ENCODE peak calls at places on chromosomes 4 and X, in ten cellular contexts. X is DND-41, U is astrocyte, Q is testis, K is ovary, S is lower lobe of right lung, R is tibial nerve, N is lung, M is pancreas, J is uterus. T is an unnamed sample.
A peak's percentile ranks its signal among the peaks of the same experiment; 100 is the strongest.

GRCh38 chrX:31353095-31353494 is 281.3 kb upstream of the FTHL17 start:
- DNase-seq in M (no peak), J (no peak), Q (no peak), N (no peak), R (no peak), K (no peak), X (no peak), S (no peak), U (peak; percentile 68), T (no peak)

GRCh38 chr4:141301216-141301615 is 80.5 kb downstream of the ZNF330 start:
- DNase-seq in N (no peak), U (no peak), R (no peak), K (no peak), M (no peak), J (no peak), X (no peak), S (no peak), Q (no peak), T (peak; percentile 21)

GRCh38 chr4:165879581-165879980 is 6.5 kb downstream of the TLL1 start:
- DNase-seq in S (no peak), K (no peak), N (no peak), J (no peak), Q (no peak), U (no peak), M (no peak), X (no peak), R (no peak), T (no peak)

GRCh38 chrX:123088331-123088730 is 95.7 kb upstream of the GRIA3 start:
- DNase-seq in Q (no peak), R (no peak), X (no peak), K (no peak), U (no peak), N (no peak), M (no peak), J (no peak), S (no peak), T (no peak)

GRCh38 chrX:119453202-119453601 is 15.0 kb upstream of the SLC25A5 start:
- DNase-seq in M (no peak), Q (no peak), X (no peak), J (no peak), R (no peak), U (no peak), S (no peak), K (no peak), N (no peak), T (no peak)

GRCh38 chr4:41256740-41257256 is at the start of gene UCHL1:
- DNase-seq in R (no peak), Q (peak; percentile 84), K (peak; percentile 76), M (no peak), U (peak; percentile 88), N (no peak), X (no peak), S (no peak), J (no peak), T (no peak)

GRCh38 chr4:69934150-69934549 is 3.3 kb downstream of the CSN1S1 start:
- DNase-seq in U (no peak), S (no peak), Q (no peak), R (no peak), X (no peak), M (no peak), K (no peak), J (no peak), N (no peak), T (no peak)

GRCh38 chr4:154911097-154911496 is 130.0 kb downstream of the RBM46 start:
- DNase-seq in S (no peak), X (no peak), K (no peak), M (no peak), J (no peak), U (no peak), Q (peak; percentile 29), R (no peak), N (no peak), T (no peak)

GRCh38 chrX:153649178-153649914 is 2.3 kb downstream of the DUSP9 start:
- DNase-seq in U (no peak), X (peak; percentile 42), R (no peak), S (peak; percentile 70), K (peak; percentile 31), N (peak; percentile 41), M (peak; percentile 10), Q (no peak), J (peak; percentile 9), T (peak; percentile 28)

GRCh38 chrX:150547511-150548115 is 20.8 kb upstream of the MTM1 start:
- DNase-seq in N (peak; percentile 67), R (peak; percentile 25), X (no peak), S (peak; percentile 82), J (peak; percentile 69), M (peak; percentile 56), Q (peak; percentile 85), U (peak; percentile 23), K (peak; percentile 86), T (peak; percentile 75)

GRCh38 chr4:184617611-184618196 is 31.5 kb downstream of the CASP3 start:
- DNase-seq in J (no peak), U (no peak), N (no peak), K (no peak), R (no peak), Q (no peak), X (no peak), S (no peak), M (no peak), T (peak; percentile 16)

GRCh38 chrX:56066016-56066415 is 166.1 kb upstream of the KLF8 start:
- DNase-seq in K (no peak), U (no peak), Q (no peak), X (no peak), N (no peak), M (no peak), R (no peak), J (no peak), S (no peak), T (no peak)

GRCh38 chr4:16079046-16079445 is 4.8 kb downstream of the PROM1 start:
- DNase-seq in S (no peak), K (no peak), X (no peak), U (peak; percentile 26), J (no peak), Q (no peak), N (no peak), M (no peak), R (no peak), T (no peak)

GRCh38 chr4:94947681-94948108 is 189.9 kb downstream of the BMPR1B start:
- DNase-seq in S (no peak), R (no peak), N (no peak), U (no peak), Q (no peak), M (no peak), J (no peak), X (no peak), K (no peak), T (no peak)
- TF ChIP-seq CTCF in S (no peak), R (no peak), N (no peak), U (no peak), Q (no peak), M (no peak), J (no peak), X (no peak), K (no peak), T (no peak)

GRCh38 chrX:10611441-10612090 is 8.8 kb downstream of the MID1 start:
- DNase-seq in S (no peak), R (no peak), J (no peak), X (no peak), M (no peak), Q (no peak), N (no peak), U (no peak), K (no peak), T (no peak)

GRCh38 chrX:10603612-10604011 is 16.8 kb downstream of the MID1 start:
- DNase-seq in K (no peak), J (no peak), R (no peak), U (no peak), X (no peak), Q (no peak), S (no peak), N (no peak), M (no peak), T (no peak)

GRCh38 chrX:10608099-10608498 is 12.3 kb downstream of the MID1 start:
- DNase-seq in X (no peak), S (no peak), J (no peak), R (no peak), U (peak; percentile 57), K (no peak), M (no peak), N (no peak), Q (no peak), T (no peak)

GRCh38 chrX:10602646-10603045 is 17.7 kb downstream of the MID1 start:
- DNase-seq in S (no peak), J (no peak), N (no peak), K (no peak), X (no peak), Q (no peak), U (no peak), M (no peak), R (no peak), T (no peak)

DNA sequence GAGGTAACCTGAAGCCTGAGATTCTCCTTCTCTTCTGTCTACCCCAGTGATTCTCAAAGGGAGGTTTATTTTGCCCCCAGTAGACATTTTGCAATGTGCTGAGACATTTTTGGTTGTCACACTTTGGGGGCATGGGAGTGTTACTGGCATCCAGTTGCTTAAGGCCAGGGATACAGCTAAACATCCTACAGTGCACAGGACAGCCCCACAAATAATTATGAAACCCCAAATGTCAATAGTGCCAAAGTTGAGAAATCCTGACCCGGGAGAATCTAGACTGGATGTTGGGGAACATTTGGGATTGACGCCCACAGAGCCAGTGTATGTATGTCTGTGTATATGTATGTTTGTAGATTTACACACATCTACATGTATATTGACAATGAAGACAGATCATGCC is 13.2 kb downstream of the MID1 start:
- DNase-seq in R (no peak), X (no peak), U (no peak), J (no peak), K (no peak), S (no peak), Q (no peak), M (no peak), N (no peak), T (no peak)
- H3K4me1 ChIP-seq in R (no peaks in the 10 kb centered on the region), X (no peaks in the 10 kb centered on the region), U (peaks cover 11% of the 10 kb centered on the region), J (no peaks in the 10 kb centered on the region), K (no peaks in the 10 kb centered on the region), S (no peaks in the 10 kb centered on the region), Q (peaks cover 10% of the 10 kb centered on the region), M (no peaks in the 10 kb centered on the region), N (no peaks in the 10 kb centered on the region), T (no peaks in the 10 kb centered on the region)

GRCh38 chr4:28436191-28437080 is 1575.8 kb downstream of the STIM2 start:
- DNase-seq in Q (no peak), N (no peak), U (no peak), X (no peak), K (no peak), M (no peak), R (no peak), J (no peak), S (no peak), T (no peak)
- H3K27ac ChIP-seq in Q (no peak overlapping the region), N (no peak overlapping the region), U (no peak overlapping the region), X (no peak overlapping the region), K (no peak overlapping the region), M (no peak overlapping the region), R (no peak overlapping the region), J (no peak overlapping the region), S (no peak overlapping the region), T (no peak overlapping the region)

GRCh38 chrX:3244203-3244743 is 102.2 kb downstream of the MXRA5 start:
- DNase-seq in S (no peak), R (no peak), M (no peak), X (no peak), J (no peak), N (no peak), U (peak; percentile 93), K (no peak), Q (no peak), T (no peak)

GRCh38 chrX:3250946-3251345 is 95.5 kb downstream of the MXRA5 start:
- DNase-seq in U (peak; percentile 28), Q (no peak), J (no peak), M (no peak), K (no peak), R (no peak), S (no peak), X (no peak), N (no peak), T (no peak)

GRCh38 chrX:3244955-3245354 is 101.5 kb downstream of the MXRA5 start:
- DNase-seq in Q (no peak), U (no peak), R (no peak), S (no peak), N (no peak), X (no peak), K (no peak), M (no peak), J (no peak), T (no peak)
- TF ChIP-seq CTCF in Q (no peak), U (no peak), R (no peak), S (no peak), N (no peak), X (no peak), K (no peak), M (no peak), J (no peak), T (peak; percentile 22)